ENCODE peak calls at places on chromosomes 2 and 18, in five cellular contexts. I, N, S, J and H are unnamed samples.

GRCh38 chr2:235594041-235594440 is 100.2 kb downstream of the AGAP1 start:
- DNase-seq in I (peak), N (peak), S (no peak), J (no peak), H (no peak)

GRCh38 chr18:2102022-2102421 is 469.3 kb downstream of the METTL4 start:
- DNase-seq in I (no peak), N (no peak), S (no peak), J (no peak), H (no peak)

GRCh38 chr2:189261431-189261841 is 81.9 kb upstream of the COL5A2 start:
- DNase-seq in I (no peak), N (peak), S (no peak), J (no peak), H (no peak)

GRCh38 chr2:119106301-119106897 is 52.2 kb downstream of the C1QL2 start:
- DNase-seq in I (peak), N (peak), S (no peak), J (peak), H (no peak)

GRCh38 chr2:239318790-239319189 is 82.0 kb downstream of the HDAC4 start:
- DNase-seq in I (no peak), N (no peak), S (no peak), J (peak), H (no peak)

GRCh38 chr2:32697156-32697555 is 69.3 kb downstream of the TTC27 start:
- DNase-seq in I (no peak), N (peak), S (no peak), J (no peak), H (no peak)

GRCh38 chr18:74722237-74722636 is 124.6 kb downstream of the ZNF407 start:
- DNase-seq in I (no peak), N (peak), S (no peak), J (no peak), H (no peak)

GRCh38 chr2:43103093-43103404 is 123.4 kb downstream of the ZFP36L2 start:
- DNase-seq in I (no peak), N (no peak), S (no peak), J (no peak), H (no peak)

GRCh38 chr18:26543368-26543767 is 5.0 kb downstream of the KCTD1 start:
- DNase-seq in I (peak), N (no peak), S (no peak), J (peak), H (no peak)

GRCh38 chr2:214481204-214481603 is 70.3 kb downstream of the VWC2L start:
- DNase-seq in I (no peak), N (peak), S (no peak), J (no peak), H (no peak)
- TF ChIP-seq CTCF in I (no peak), N (no peak), S (no peak), J (no peak), H (no peak)

DNA sequence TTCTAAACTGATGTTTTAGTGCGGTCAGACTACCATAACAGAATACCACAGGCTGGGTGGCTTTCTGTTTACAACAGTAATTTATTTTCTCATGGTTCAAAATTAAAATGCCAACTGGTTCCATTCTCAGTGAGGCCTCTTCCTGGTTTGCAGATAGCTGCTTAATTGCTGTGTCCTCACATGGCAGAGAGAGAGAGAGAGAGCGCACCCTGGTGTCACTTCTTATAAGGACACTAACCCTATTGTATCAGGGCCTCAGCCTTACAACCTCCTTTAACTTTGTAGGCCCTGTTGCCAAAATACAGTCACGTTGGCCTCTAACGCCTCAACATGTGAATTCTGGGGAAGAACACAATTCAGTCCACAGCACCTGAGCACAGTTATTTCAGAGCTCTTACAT is 37.5 kb upstream of the ZNF385B start:
- DNase-seq in I (peak), N (peak), S (no peak), J (peak), H (no peak)
- TF ChIP-seq CTCF in I (no peak), N (peak), S (no peak), J (peak), H (no peak)

GRCh38 chr2:185130685-185131084 is 532.4 kb downstream of the ZNF804A start:
- DNase-seq in I (no peak), N (no peak), S (no peak), J (no peak), H (no peak)
- TF ChIP-seq CTCF in I (no peak), N (no peak), S (no peak), J (no peak), H (no peak)

GRCh38 chr2:48016620-48017019 is 110.3 kb upstream of the FBXO11 start:
- DNase-seq in I (peak), N (no peak), S (no peak), J (no peak), H (no peak)
- TF ChIP-seq CTCF in I (no peak), N (no peak), S (no peak), J (no peak), H (no peak)